ENCODE peak calls at places on chromosomes 6 and 20, in ten cellular contexts. Q is globus pallidus; I is HEK293T; O is naive thymus-derived CD8-positive, alpha-beta T cell; Z is activated naive CD8-positive, alpha-beta T cell treated with anti-CD3 and anti-CD28 coated beads for 36 hours; S is prostate gland; H is effector memory CD8-positive, alpha-beta T cell; K is choroid plexus epithelial cell; F is A673; E is spleen. C is an unnamed sample.

GRCh38 chr6:3701631-3702030 is 49.9 kb downstream of the PXDC1 start:
- DNase-seq in Q (no peak), I (no peak), O (no peak), Z (no peak), S (no peak), H (no peak), K (no peak), F (no peak), E (no peak), C (no peak)

GRCh38 chr6:133953634-133954415 is 801 bp downstream of the TBPL1 start:
- DNase-seq in Q (peak), I (no peak), O (peak), Z (no peak), S (peak), H (peak), K (no peak), F (no peak), E (no peak), C (no peak)

GRCh38 chr20:57835462-57836455 is 125.9 kb upstream of the PMEPA1 start:
- DNase-seq in Q (no peak), I (no peak), O (no peak), Z (no peak), S (no peak), H (no peak), K (no peak), F (no peak), E (no peak), C (peak)

GRCh38 chr6:35733633-35734032 is 3.2 kb upstream of the ARMC12 start:
- DNase-seq in Q (no peak), I (no peak), O (no peak), Z (no peak), S (peak), H (no peak), K (no peak), F (no peak), E (peak), C (no peak)

GRCh38 chr6:30942338-30943060 is 1.7 kb downstream of the MUCL3 start:
- DNase-seq in Q (no peak), I (peak), O (no peak), Z (no peak), S (peak), H (no peak), K (peak), F (peak), E (no peak), C (peak)

GRCh38 chr6:44237813-44238433 is 9.0 kb upstream of the HSP90AB1 start:
- DNase-seq in Q (peak), I (peak), O (peak), Z (peak), S (peak), H (peak), K (peak), F (peak), E (peak), C (no peak)

GRCh38 chr6:91575032-91575431 is 988.2 kb upstream of the MAP3K7 start:
- DNase-seq in Q (no peak), I (no peak), O (no peak), Z (no peak), S (no peak), H (no peak), K (no peak), F (no peak), E (no peak), C (no peak)

GRCh38 chr6:89117285-89118108 is at the start of gene SRSF12:
- DNase-seq in Q (peak), I (peak), O (peak), Z (peak), S (peak), H (peak), K (peak), F (peak), E (peak), C (no peak)

GRCh38 chr6:12516070-12516469 is 200.5 kb upstream of the PHACTR1 start:
- DNase-seq in Q (no peak), I (no peak), O (no peak), Z (no peak), S (no peak), H (no peak), K (peak), F (no peak), E (no peak), C (no peak)

GRCh38 chr6:46095251-46095650 is 34.5 kb upstream of the ENPP4 start:
- DNase-seq in Q (no peak), I (no peak), O (no peak), Z (no peak), S (no peak), H (no peak), K (no peak), F (no peak), E (no peak), C (no peak)

GRCh38 chr6:41964201-41964887 is 22.7 kb upstream of the CCND3 start:
- DNase-seq in Q (no peak), I (no peak), O (peak), Z (no peak), S (no peak), H (no peak), K (no peak), F (no peak), E (no peak), C (no peak)

GRCh38 chr6:41200296-41200900 is 551 bp downstream of the TREML2 start:
- DNase-seq in Q (no peak), I (no peak), O (peak), Z (peak), S (no peak), H (peak), K (peak), F (peak), E (peak), C (no peak)

GRCh38 chr6:37056439-37057127 is 51.1 kb downstream of the FGD2 start:
- DNase-seq in Q (no peak), I (no peak), O (no peak), Z (no peak), S (peak), H (no peak), K (no peak), F (no peak), E (no peak), C (no peak)

GRCh38 chr6:2192971-2193370 is 52.4 kb downstream of the GMDS start:
- DNase-seq in Q (no peak), I (no peak), O (no peak), Z (no peak), S (no peak), H (no peak), K (no peak), F (no peak), E (no peak), C (no peak)

GRCh38 chr20:39876974-39877615 is 811.9 kb downstream of the MAFB start:
- DNase-seq in Q (no peak), I (no peak), O (no peak), Z (no peak), S (no peak), H (no peak), K (no peak), F (no peak), E (no peak), C (no peak)

GRCh38 chr6:13327691-13328075 is 654 bp downstream of the TBC1D7 start:
- DNase-seq in Q (no peak), I (no peak), O (no peak), Z (no peak), S (no peak), H (no peak), K (no peak), F (peak), E (no peak), C (no peak)

GRCh38 chr20:53954734-53955658 is 115.4 kb downstream of the BCAS1 start:
- DNase-seq in Q (no peak), I (no peak), O (no peak), Z (no peak), S (no peak), H (no peak), K (no peak), F (no peak), E (no peak), C (no peak)

GRCh38 chr6:168719901-168720300 is 278.9 kb downstream of the SMOC2 start:
- DNase-seq in Q (no peak), I (no peak), O (no peak), Z (no peak), S (no peak), H (no peak), K (no peak), F (no peak), E (no peak), C (no peak)

GRCh38 chr20:64228751-64229518 is 26.6 kb upstream of the PCMTD2 start:
- DNase-seq in Q (no peak), I (no peak), O (no peak), Z (no peak), S (no peak), H (no peak), K (no peak), F (no peak), E (peak), C (no peak)

GRCh38 chr6:23659125-23659524 is 466.9 kb upstream of the NRSN1 start:
- DNase-seq in Q (peak), I (peak), O (no peak), Z (no peak), S (no peak), H (no peak), K (peak), F (peak), E (no peak), C (peak)

GRCh38 chr6:94254689-94255088 is 835.3 kb upstream of the EPHA7 start:
- DNase-seq in Q (peak), I (no peak), O (no peak), Z (no peak), S (no peak), H (no peak), K (peak), F (peak), E (no peak), C (no peak)

GRCh38 chr6:20924911-20925543 is 390.8 kb downstream of the CDKAL1 start:
- DNase-seq in Q (no peak), I (no peak), O (no peak), Z (no peak), S (no peak), H (no peak), K (no peak), F (no peak), E (no peak), C (no peak)

GRCh38 chr6:31035862-31036497 is 25.7 kb downstream of the MUC22 start:
- DNase-seq in Q (no peak), I (no peak), O (no peak), Z (no peak), S (no peak), H (no peak), K (no peak), F (no peak), E (no peak), C (no peak)

GRCh38 chr6:76262240-76262639 is 189.8 kb upstream of the IMPG1 start:
- DNase-seq in Q (no peak), I (no peak), O (no peak), Z (no peak), S (no peak), H (no peak), K (no peak), F (no peak), E (no peak), C (no peak)

GRCh38 chr6:83878902-83879644 is 19.6 kb downstream of the CYB5R4 start:
- DNase-seq in Q (no peak), I (no peak), O (no peak), Z (no peak), S (no peak), H (no peak), K (no peak), F (no peak), E (no peak), C (no peak)

GRCh38 chr20:17017232-17017631 is 209.6 kb upstream of the PCSK2 start:
- DNase-seq in Q (no peak), I (no peak), O (no peak), Z (no peak), S (no peak), H (no peak), K (no peak), F (no peak), E (no peak), C (no peak)

GRCh38 chr6:110643175-110643574 is 166.8 kb upstream of the SLC22A16 start:
- DNase-seq in Q (no peak), I (no peak), O (no peak), Z (no peak), S (no peak), H (no peak), K (peak), F (no peak), E (no peak), C (no peak)

GRCh38 chr6:92159046-92159445 is 1260.3 kb downstream of the EPHA7 start:
- DNase-seq in Q (no peak), I (peak), O (no peak), Z (no peak), S (no peak), H (no peak), K (no peak), F (no peak), E (no peak), C (no peak)

C was measured in NT2/D1.